ENCODE peak calls at places on chromosome 15, in four cellular contexts. U, R, Q and T are unnamed samples.

GRCh38 chr15:22806664-22807063 is 20.2 kb downstream of the NIPA1 start:
- DNase-seq in U (no peak), R (no peak), Q (no peak), T (no peak)

GRCh38 chr15:79962178-79962577 is 8.8 kb downstream of the BCL2A1 start:
- DNase-seq in U (no peak), R (no peak), Q (no peak), T (no peak)

GRCh38 chr15:51341366-51342248 is at the start of gene GLDN:
- DNase-seq in U (no peak), R (no peak), Q (peak), T (no peak)

GRCh38 chr15:45664451-45664850 is 29.6 kb downstream of the SQOR start:
- DNase-seq in U (no peak), R (no peak), Q (no peak), T (no peak)

GRCh38 chr15:77027111-77027696 is 32.3 kb downstream of the PSTPIP1 start:
- DNase-seq in U (no peak), R (no peak), Q (no peak), T (no peak)

GRCh38 chr15:74863239-74864056 is 9.7 kb downstream of the SCAMP2 start:
- DNase-seq in U (no peak), R (no peak), Q (peak), T (peak)

GRCh38 chr15:88208305-88208704 is 48.2 kb downstream of the NTRK3 start:
- DNase-seq in U (no peak), R (no peak), Q (no peak), T (no peak)

GRCh38 chr15:82832601-82833209 is 23.3 kb downstream of the WHAMM start:
- DNase-seq in U (no peak), R (peak), Q (peak), T (peak)

GRCh38 chr15:63447277-63447676 is 57.1 kb upstream of the USP3 start:
- DNase-seq in U (no peak), R (no peak), Q (no peak), T (no peak)

GRCh38 chr15:67835349-67836133 is 4.3 kb downstream of the RNU6-1 start:
- DNase-seq in U (no peak), R (no peak), Q (no peak), T (no peak)

GRCh38 chr15:72473670-72474465 is at the start of gene ARIH1:
- DNase-seq in U (peak), R (peak), Q (peak), T (peak)
- TF ChIP-seq CTCF in U (peak), R (peak), Q (peak), T (peak)

DNA sequence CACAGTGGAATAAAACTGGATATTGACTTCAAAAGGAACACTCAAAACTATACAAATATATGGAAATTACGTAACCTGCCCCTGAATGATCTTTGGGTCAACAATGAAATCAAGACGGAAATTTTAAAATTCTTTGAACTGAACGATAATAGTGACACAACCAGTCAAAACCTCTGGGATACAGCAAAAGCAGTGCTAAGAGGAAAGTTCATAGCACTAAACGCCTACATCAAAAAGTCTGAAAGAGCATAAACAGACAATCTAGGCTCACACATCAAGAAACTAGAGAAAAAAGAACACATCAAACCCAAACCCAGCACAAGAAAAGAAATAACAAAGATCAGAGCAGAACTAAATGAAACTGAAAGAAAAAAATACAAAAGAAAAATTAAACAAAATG is 46.6 kb downstream of the DNAAF4 start:
- DNase-seq in U (peak), R (no peak), Q (no peak), T (no peak)
- TF ChIP-seq CTCF in U (no peak), R (no peak), Q (no peak), T (no peak)

GRCh38 chr15:69916169-69916785 is 181.4 kb downstream of the TLE3 start:
- DNase-seq in U (no peak), R (no peak), Q (no peak), T (no peak)
- TF ChIP-seq CTCF in U (no peak), R (no peak), Q (no peak), T (no peak)

GRCh38 chr15:84983299-84983698 is 1.6 kb downstream of the PDE8A start:
- DNase-seq in U (no peak), R (no peak), Q (no peak), T (no peak)

GRCh38 chr15:84982301-84982920 is 755 bp downstream of the PDE8A start:
- DNase-seq in U (peak), R (no peak), Q (peak), T (no peak)

GRCh38 chr15:84980196-84981053 is 1.2 kb upstream of the PDE8A start:
- DNase-seq in U (peak), R (peak), Q (peak), T (no peak)

GRCh38 chr15:84981054-84981710 is 474 bp upstream of the PDE8A start:
- DNase-seq in U (peak), R (peak), Q (peak), T (peak)

DNA sequence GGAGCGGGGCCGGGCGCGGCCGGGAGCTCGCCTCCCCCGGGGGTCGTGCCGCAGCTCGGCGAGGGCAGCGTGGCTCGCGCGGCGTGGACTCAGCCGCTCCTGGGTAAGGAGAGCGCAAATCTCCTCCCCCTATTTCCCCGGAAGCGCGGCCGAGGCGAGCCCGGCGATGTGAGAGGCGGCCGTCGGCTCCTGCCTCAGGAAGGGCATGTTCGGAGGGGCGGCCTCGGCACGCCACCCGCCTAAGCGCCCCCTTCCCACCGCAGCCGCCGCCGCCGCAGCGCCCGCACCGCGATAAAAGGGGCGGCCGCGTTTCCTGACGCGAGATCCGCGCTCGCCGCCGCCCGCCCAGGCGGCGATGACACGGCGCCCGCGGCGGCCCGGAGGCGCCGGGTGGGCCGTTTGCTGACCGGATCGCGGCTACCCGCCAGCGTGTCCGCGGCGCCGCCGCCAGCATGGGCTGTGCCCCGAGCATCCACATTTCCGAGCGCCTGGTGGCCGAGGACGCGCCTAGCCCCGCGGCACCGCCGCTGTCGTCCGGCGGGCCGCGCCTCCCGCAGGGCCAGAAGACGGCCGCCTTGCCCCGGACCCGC is at the start of gene PDE8A:
- DNase-seq in U (no peak), R (no peak), Q (peak), T (no peak)
- TF ChIP-seq CTCF in U (no peak), R (no peak), Q (no peak), T (no peak)

DNA sequence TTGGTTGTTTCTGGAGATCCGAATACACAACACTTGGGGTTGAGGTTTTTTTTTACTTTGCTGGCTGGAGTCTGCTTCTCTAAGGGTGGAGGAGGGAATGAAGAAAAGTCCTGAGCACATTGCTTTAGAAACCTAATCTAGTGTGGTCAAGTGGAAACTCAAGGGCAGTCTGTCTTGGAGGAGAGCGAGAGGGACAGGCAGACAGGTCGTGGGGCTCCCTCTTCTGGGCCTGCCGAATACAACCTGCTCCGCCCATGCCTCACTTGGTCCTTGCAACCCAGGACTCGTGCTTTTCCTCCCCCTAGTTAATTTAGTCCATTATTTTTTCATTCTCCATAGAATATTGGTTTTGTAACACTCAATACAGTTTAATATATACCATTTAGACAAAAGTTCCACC is 176.7 kb upstream of the LYSMD4 start:
- DNase-seq in U (peak), R (no peak), Q (no peak), T (no peak)
- TF ChIP-seq CTCF in U (peak), R (peak), Q (peak), T (peak)

GRCh38 chr15:91876187-91876586 is 22.7 kb downstream of the SLCO3A1 start:
- DNase-seq in U (no peak), R (no peak), Q (no peak), T (no peak)

GRCh38 chr15:91878319-91878718 is 24.8 kb downstream of the SLCO3A1 start:
- DNase-seq in U (no peak), R (no peak), Q (no peak), T (no peak)

GRCh38 chr15:91882858-91883586 is 29.5 kb downstream of the SLCO3A1 start:
- DNase-seq in U (no peak), R (no peak), Q (no peak), T (no peak)

GRCh38 chr15:91881551-91882297 is 28.2 kb downstream of the SLCO3A1 start:
- DNase-seq in U (no peak), R (no peak), Q (no peak), T (no peak)

GRCh38 chr15:91879148-91879547 is 25.6 kb downstream of the SLCO3A1 start:
- DNase-seq in U (no peak), R (no peak), Q (no peak), T (no peak)
- TF ChIP-seq CTCF in U (no peak), R (no peak), Q (no peak), T (no peak)

GRCh38 chr15:33654859-33655258 is 313.4 kb upstream of the CHRM5 start:
- DNase-seq in U (no peak), R (no peak), Q (peak), T (no peak)
- TF ChIP-seq CTCF in U (no peak), R (no peak), Q (peak), T (no peak)

GRCh38 chr15:40871749-40872617 is 2.1 kb downstream of the RHOV start:
- DNase-seq in U (no peak), R (no peak), Q (peak), T (no peak)

GRCh38 chr15:40870716-40871115 is 3.3 kb downstream of the RHOV start:
- DNase-seq in U (no peak), R (no peak), Q (peak), T (no peak)

GRCh38 chr15:40875996-40876740 is 2.1 kb upstream of the RHOV start:
- DNase-seq in U (no peak), R (no peak), Q (peak), T (no peak)

GRCh38 chr15:40872791-40873526 is 1.1 kb downstream of the RHOV start:
- DNase-seq in U (no peak), R (no peak), Q (no peak), T (no peak)

GRCh38 chr15:40873625-40874561 is at the start of gene RHOV:
- DNase-seq in U (peak), R (no peak), Q (peak), T (no peak)
- TF ChIP-seq CTCF in U (peak), R (peak), Q (peak), T (peak)

DNA sequence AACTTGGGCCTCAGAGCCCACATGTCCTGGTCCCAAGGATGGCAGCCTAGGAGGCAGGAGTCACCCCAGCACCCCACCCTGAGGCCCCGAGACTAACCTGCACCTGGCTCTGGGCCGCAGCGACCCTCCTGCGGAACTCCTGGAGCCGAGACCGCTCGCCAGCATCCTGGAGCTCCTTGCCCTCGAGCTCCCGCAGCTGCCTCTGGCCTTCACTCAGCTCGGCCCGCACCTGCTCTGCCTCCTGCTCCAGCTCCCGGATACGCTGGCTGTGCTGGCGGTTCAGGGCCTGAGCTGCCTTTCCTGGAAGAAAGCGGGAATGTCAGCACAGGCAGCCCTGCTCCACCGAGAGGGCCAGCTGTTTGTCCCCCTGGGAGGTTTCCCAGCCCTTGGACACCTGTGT is 13.2 kb downstream of the KIF7 start:
- DNase-seq in U (no peak), R (no peak), Q (no peak), T (no peak)
- TF ChIP-seq CTCF in U (no peak), R (no peak), Q (no peak), T (no peak)